ENCODE peak calls at places on chromosomes 5 and 9, in five cellular contexts. X, J, A, K and Z are unnamed samples.

GRCh38 chr9:6552738-6553121 is 92.8 kb downstream of the GLDC start:
- DNase-seq in X (no peak), J (no peak), A (no peak), K (no peak), Z (no peak)

GRCh38 chr5:63398346-63398745 is 563.9 kb downstream of the HTR1A start:
- DNase-seq in X (no peak), J (no peak), A (no peak), K (no peak), Z (no peak)

GRCh38 chr9:107925756-107926297 is 436.3 kb upstream of the KLF4 start:
- DNase-seq in X (no peak), J (no peak), A (no peak), K (no peak), Z (no peak)

GRCh38 chr9:3888496-3888858 is 362.7 kb upstream of the RFX3 start:
- DNase-seq in X (no peak), J (no peak), A (no peak), K (no peak), Z (no peak)

GRCh38 chr9:109600142-109600541 is 102.0 kb upstream of the PTPN3 start:
- DNase-seq in X (no peak), J (peak; percentile 6), A (no peak), K (no peak), Z (no peak)

GRCh38 chr5:80141147-80141671 is 106.1 kb downstream of the THBS4 start:
- DNase-seq in X (peak; percentile 42), J (no peak), A (peak; percentile 54), K (peak; percentile 91), Z (no peak)

GRCh38 chr5:172858990-172859811 is 25.1 kb downstream of the ERGIC1 start:
- DNase-seq in X (peak; percentile 73), J (no peak), A (peak; percentile 39), K (no peak), Z (no peak)

GRCh38 chr5:82355053-82355452 is 76.9 kb upstream of the RPS23 start:
- DNase-seq in X (no peak), J (no peak), A (no peak), K (no peak), Z (no peak)

GRCh38 chr5:112933651-112934365 is 11.8 kb upstream of the REEP5 start:
- DNase-seq in X (no peak), J (no peak), A (no peak), K (no peak), Z (no peak)

GRCh38 chr9:71685394-71685793 is 82.9 kb downstream of the CEMIP2 start:
- DNase-seq in X (no peak), J (peak; percentile 25), A (no peak), K (no peak), Z (peak; percentile 73)

GRCh38 chr9:69888876-69889585 is 68.4 kb downstream of the CFAP95 start:
- DNase-seq in X (no peak), J (no peak), A (no peak), K (no peak), Z (no peak)

GRCh38 chr5:93580387-93581100 is 475 bp downstream of the NR2F1-AS1 start:
- DNase-seq in X (no peak), J (no peak), A (no peak), K (peak; percentile 42), Z (no peak)

GRCh38 chr9:123048748-123049147 is 15.3 kb downstream of the GPR21 start:
- DNase-seq in X (no peak), J (no peak), A (no peak), K (no peak), Z (no peak)

GRCh38 chr5:132065351-132065937 is 5.0 kb downstream of the IL3 start:
- DNase-seq in X (peak; percentile 50), J (peak; percentile 88), A (peak; percentile 45), K (peak; percentile 79), Z (no peak)

GRCh38 chr9:87707805-87708500 is 18.0 kb upstream of the CTSL start:
- DNase-seq in X (no peak), J (no peak), A (no peak), K (no peak), Z (no peak)

GRCh38 chr9:22416692-22417060 is 29.9 kb upstream of the DMRTA1 start:
- DNase-seq in X (no peak), J (no peak), A (no peak), K (peak; percentile 27), Z (no peak)

GRCh38 chr9:104009853-104010252 is 84.3 kb upstream of the SMC2 start:
- DNase-seq in X (no peak), J (no peak), A (no peak), K (no peak), Z (no peak)

GRCh38 chr5:38556599-38557308 is at the start of gene LIFR:
- DNase-seq in X (peak; percentile 86), J (peak; percentile 83), A (peak; percentile 87), K (peak; percentile 91), Z (peak; percentile 18)

GRCh38 chr9:132066057-132066456 is 13.6 kb downstream of the MED27 start:
- DNase-seq in X (no peak), J (no peak), A (no peak), K (no peak), Z (no peak)

GRCh38 chr9:116002624-116003023 is 151.0 kb upstream of the PAPPA start:
- DNase-seq in X (no peak), J (no peak), A (no peak), K (no peak), Z (no peak)

GRCh38 chr5:10655041-10655685 is 91.3 kb downstream of the ANKRD33B start:
- DNase-seq in X (peak; percentile 24), J (no peak), A (no peak), K (no peak), Z (no peak)

GRCh38 chr5:957730-958485 is 50.7 kb upstream of the NKD2 start:
- DNase-seq in X (no peak), J (no peak), A (no peak), K (no peak), Z (no peak)

GRCh38 chr9:114220129-114220541 is 64.8 kb downstream of the COL27A1 start:
- DNase-seq in X (no peak), J (no peak), A (no peak), K (no peak), Z (no peak)

GRCh38 chr9:132351404-132352050 is 3.3 kb downstream of the SETX start:
- DNase-seq in X (no peak), J (no peak), A (no peak), K (no peak), Z (no peak)

GRCh38 chr5:32733582-32734340 is 22.6 kb downstream of the NPR3 start:
- DNase-seq in X (no peak), J (no peak), A (no peak), K (no peak), Z (no peak)

GRCh38 chr5:63262191-63262981 is 683.8 kb downstream of the LRRC70 start:
- DNase-seq in X (no peak), J (no peak), A (no peak), K (no peak), Z (no peak)

GRCh38 chr9:3444016-3444415 is 81.8 kb downstream of the RFX3 start:
- DNase-seq in X (no peak), J (no peak), A (no peak), K (no peak), Z (no peak)

GRCh38 chr9:95507456-95508241 is 9.1 kb downstream of the PTCH1 start:
- DNase-seq in X (peak; percentile 47), J (peak; percentile 70), A (peak; percentile 68), K (peak; percentile 62), Z (peak; percentile 62)

GRCh38 chr9:37801287-37801850 is 772 bp downstream of the DCAF10 start:
- DNase-seq in X (peak; percentile 37), J (peak; percentile 52), A (peak; percentile 37), K (peak; percentile 65), Z (no peak)

GRCh38 chr9:78982849-78983248 is 588.9 kb upstream of the TLE4 start:
- DNase-seq in X (no peak), J (no peak), A (no peak), K (no peak), Z (no peak)

GRCh38 chr9:120878188-120879130 is 1.5 kb upstream of the PHF19 start:
- DNase-seq in X (no peak), J (peak; percentile 89), A (no peak), K (no peak), Z (no peak)

DNA sequence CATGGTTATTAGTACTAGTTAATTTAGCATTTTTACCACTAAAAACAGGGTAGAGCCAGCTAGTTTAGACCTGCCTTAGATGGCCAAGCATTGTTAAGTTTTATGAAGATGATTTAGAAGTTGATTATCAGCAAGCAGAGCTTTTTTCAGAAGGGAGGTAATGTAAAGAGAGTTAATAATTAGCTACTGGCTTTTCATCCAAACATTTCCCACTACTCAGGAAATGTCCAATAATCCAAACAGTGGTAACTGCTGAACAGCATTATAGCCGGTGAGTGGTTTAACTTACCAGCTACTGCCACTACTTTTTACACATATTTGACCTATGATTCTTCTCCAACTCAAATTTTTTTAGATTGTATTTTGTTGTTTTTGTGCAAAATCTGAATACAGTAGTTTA is 1.7 kb downstream of the ITGA1 start:
- DNase-seq in X (no peak), J (no peak), A (no peak), K (no peak), Z (no peak)
- H3K4me3 ChIP-seq in X (peak overlapping the region; percentile 69), J (no peak overlapping the region), A (no peak overlapping the region), K (no peak overlapping the region), Z (no peak overlapping the region)

GRCh38 chr9:133890583-133890982 is 101.5 kb downstream of the VAV2 start:
- DNase-seq in X (no peak), J (no peak), A (no peak), K (no peak), Z (no peak)
- H3K4me1 ChIP-seq in X (no peaks in the 10 kb centered on the region), J (peaks cover 9% of the 10 kb centered on the region), A (peaks cover 26% of the 10 kb centered on the region), K (peaks cover 59% of the 10 kb centered on the region), Z (no peaks in the 10 kb centered on the region)

GRCh38 chr5:2330325-2330724 is 421.2 kb downstream of the IRX2 start:
- DNase-seq in X (no peak), J (no peak), A (no peak), K (no peak), Z (no peak)
- H3K27ac ChIP-seq in X (no peak overlapping the region), J (no peak overlapping the region), A (no peak overlapping the region), K (no peak overlapping the region), Z (no peak overlapping the region)

GRCh38 chr5:102668220-102668930 is 86.7 kb upstream of the PAM start:
- DNase-seq in X (no peak), J (no peak), A (no peak), K (no peak), Z (no peak)

GRCh38 chr5:102670224-102670836 is 84.8 kb upstream of the PAM start:
- DNase-seq in X (no peak), J (peak; percentile 76), A (peak; percentile 22), K (peak; percentile 60), Z (no peak)

GRCh38 chr5:102663771-102664530 is 91.2 kb upstream of the PAM start:
- DNase-seq in X (no peak), J (no peak), A (no peak), K (no peak), Z (no peak)

GRCh38 chr5:102666164-102666951 is 88.7 kb upstream of the PAM start:
- DNase-seq in X (no peak), J (no peak), A (peak; percentile 26), K (peak; percentile 40), Z (no peak)

GRCh38 chr5:102664946-102665345 is 90.2 kb upstream of the PAM start:
- DNase-seq in X (no peak), J (no peak), A (no peak), K (no peak), Z (no peak)
- H3K4me3 ChIP-seq in X (no peak overlapping the region), J (no peak overlapping the region), A (no peak overlapping the region), K (no peak overlapping the region), Z (no peak overlapping the region)